ENCODE peak calls at places on chromosomes 7 and 10, in eight cellular contexts. Z is psoas muscle; M is prostate gland; U is endodermal cell; I is effector memory CD4-positive, alpha-beta T cell; R is cardiac muscle cell; L is astrocyte; Q is H9. B is an unnamed sample. For H3K27me3, H3K4me1 and H3K9me3, the result is how much of the 10 kb centered on the place peaks cover.

GRCh38 chr10:8435186-8436055 is 380.9 kb downstream of the GATA3 start:
- DNase-seq in Z (no peak), Q (no peak), U (no peak), M (peak), R (no peak), I (no peak), L (peak), B (no peak)

GRCh38 chr7:2613926-2614613 is 17.7 kb upstream of the TTYH3 start:
- DNase-seq in L (no peak), U (no peak), M (peak), Q (no peak), Z (peak), I (no peak), R (peak), B (no peak)

GRCh38 chr10:122765412-122765811 is 65.8 kb upstream of the C10orf120 start:
- DNase-seq in I (no peak), M (no peak), L (no peak), U (no peak), Z (no peak), Q (no peak), R (no peak), B (no peak)

GRCh38 chr10:127398140-127398966 is 150.8 kb upstream of the NPS start:
- DNase-seq in Q (no peak), L (peak), R (no peak), M (no peak), I (no peak), U (peak), Z (no peak), B (no peak)

GRCh38 chr10:62046522-62047239 is 145.2 kb downstream of the ARID5B start:
- DNase-seq in Z (no peak), Q (no peak), U (no peak), M (no peak), L (peak), I (no peak), R (no peak), B (no peak)

GRCh38 chr7:23713285-23714235 is 3.5 kb downstream of the STK31 start:
- DNase-seq in M (no peak), Q (no peak), I (no peak), Z (no peak), U (no peak), L (peak), R (no peak), B (no peak)

GRCh38 chr10:18689498-18689897 is 30.3 kb downstream of the ARL5B start:
- DNase-seq in Q (no peak), I (no peak), Z (no peak), L (no peak), U (no peak), M (no peak), R (peak), B (no peak)

GRCh38 chr10:103833731-103834365 is 21.5 kb downstream of the SH3PXD2A start:
- DNase-seq in Q (peak), Z (peak), I (no peak), L (no peak), U (peak), M (no peak), R (no peak), B (peak)

GRCh38 chr10:131825960-131826650 is 74.7 kb upstream of the PPP2R2D start:
- DNase-seq in Q (no peak), I (no peak), L (no peak), U (peak), R (no peak), M (no peak), Z (no peak), B (no peak)

GRCh38 chr7:6271091-6271658 is 1.2 kb downstream of the CYTH3 start:
- DNase-seq in R (peak), L (no peak), U (peak), I (no peak), M (no peak), Z (peak), Q (peak), B (peak)

GRCh38 chr10:62011558-62011957 is 110.1 kb downstream of the ARID5B start:
- DNase-seq in I (no peak), R (no peak), M (peak), Z (no peak), U (no peak), Q (no peak), L (no peak), B (peak)

DNA sequence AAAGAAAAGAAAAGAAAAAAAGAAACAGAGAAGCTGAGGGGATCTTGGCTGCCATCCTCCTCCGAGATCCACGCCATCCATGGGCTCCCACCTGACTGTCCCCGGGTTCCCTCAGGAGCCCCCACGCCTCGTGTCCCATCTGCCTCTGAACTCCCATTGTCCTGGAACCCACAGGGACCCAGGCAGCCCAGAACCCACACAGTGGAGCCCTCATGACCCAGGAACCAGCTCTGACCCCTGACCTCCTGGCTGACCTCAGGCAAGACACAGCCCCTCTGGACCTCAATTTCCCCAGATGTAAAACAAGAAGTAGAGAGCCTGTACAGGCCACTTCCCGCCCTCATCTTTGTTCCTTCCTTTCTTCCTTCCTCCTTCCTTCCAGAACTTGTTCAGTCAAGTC is 40.4 kb downstream of the RASGEF1A start:
- DNase-seq in Z (no peak), I (no peak), R (no peak), M (no peak), U (peak), Q (peak), L (no peak), B (peak)
- H3K27me3 ChIP-seq in Z (under half), I (under half), R (half or more), M (under half), U (half or more), Q (under half), L (under half), B (under half)

GRCh38 chr7:107173191-107173590 is 4.4 kb downstream of the HBP1 start:
- DNase-seq in I (no peak), Q (no peak), L (no peak), U (no peak), Z (no peak), M (no peak), R (no peak), B (no peak)
- H3K4me1 ChIP-seq in I (under half), Q (under half), L (under half), U (under half), Z (half or more), M (under half), R (under half), B (under half)

GRCh38 chr7:158113321-158114025 is 474.1 kb downstream of the PTPRN2 start:
- DNase-seq in Z (no peak), Q (no peak), U (peak), M (no peak), R (no peak), L (no peak), I (no peak), B (no peak)
- H3K9me3 ChIP-seq in Z (under half), Q (under half), U (half or more), M (under half), R (under half), L (under half), I (under half), B (under half)

GRCh38 chr10:11330383-11331020 is 280.9 kb downstream of the USP6NL start:
- DNase-seq in R (no peak), U (no peak), M (no peak), I (no peak), Q (no peak), L (peak), Z (no peak), B (no peak)
- H3K27me3 ChIP-seq in R (under half), U (under half), M (under half), I (under half), Q (under half), L (under half), Z (under half), B (under half)